ENCODE peak calls at places on chromosomes 6 and 20, in four cellular contexts. I is A549; S is GM12865; O is naive thymus-derived CD8-positive, alpha-beta T cell. B is an unnamed sample.

GRCh38 chr6:89616531-89616930 is 22.0 kb downstream of the LYRM2 start:
- DNase-seq in S (no peak), O (no peak), I (no peak), B (no peak)

GRCh38 chr20:36847009-36847709 is 28.8 kb upstream of the TLDC2 start:
- DNase-seq in I (no peak), O (no peak), S (no peak), B (no peak)

GRCh38 chr6:52513464-52513863 is 63.4 kb downstream of the TRAM2 start:
- DNase-seq in O (no peak), S (no peak), I (no peak), B (no peak)

GRCh38 chr20:38032585-38033329 is 499 bp downstream of the TTI1 start:
- DNase-seq in I (no peak), S (peak; percentile 70), O (no peak), B (peak; percentile 47)

GRCh38 chr20:37376791-37377190 is 30.9 kb downstream of the SRC start:
- DNase-seq in S (no peak), I (no peak), O (no peak), B (no peak)

GRCh38 chr6:51450248-51450957 is 631.7 kb downstream of the TFAP2B start:
- DNase-seq in I (no peak), O (no peak), S (no peak), B (no peak)

GRCh38 chr20:63126876-63127699 is 88.8 kb downstream of the YTHDF1 start:
- DNase-seq in I (no peak), O (no peak), S (no peak), B (no peak)

GRCh38 chr6:25706314-25707014 is 48.1 kb upstream of the SLC17A4 start:
- DNase-seq in I (no peak), O (no peak), S (no peak), B (no peak)

GRCh38 chr20:3646067-3646440 is 17.1 kb downstream of the GFRA4 start:
- DNase-seq in O (no peak), S (no peak), I (no peak), B (no peak)

GRCh38 chr20:10653593-10654288 is 20.1 kb downstream of the JAG1 start:
- DNase-seq in S (peak; percentile 31), O (no peak), I (no peak), B (no peak)

GRCh38 chr20:39044501-39044900 is 82.4 kb downstream of the DHX35 start:
- DNase-seq in S (no peak), O (no peak), I (no peak), B (no peak)

GRCh38 chr6:137094411-137095008 is 49.7 kb upstream of the IL20RA start:
- DNase-seq in O (peak; percentile 53), S (peak; percentile 88), I (peak; percentile 46), B (peak; percentile 5)

GRCh38 chr6:26501482-26501986 is 1.4 kb downstream of the BTN1A1 start:
- DNase-seq in O (peak; percentile 8), S (peak; percentile 42), I (no peak), B (peak; percentile 4)

GRCh38 chr6:43298565-43299337 is 691 bp downstream of the SLC22A7 start:
- DNase-seq in I (no peak), S (no peak), O (no peak), B (no peak)

GRCh38 chr6:83384751-83385150 is 46.1 kb downstream of the ME1 start:
- DNase-seq in I (no peak), S (no peak), O (no peak), B (no peak)

GRCh38 chr20:58131581-58132142 is 96.8 kb downstream of the ANKRD60 start:
- DNase-seq in S (no peak), O (no peak), I (no peak), B (no peak)

GRCh38 chr6:47967843-47968242 is 143.2 kb downstream of the PTCHD4 start:
- DNase-seq in S (peak; percentile 4), O (no peak), I (no peak), B (no peak)

GRCh38 chr20:3434232-3434631 is 26.8 kb upstream of the DNAAF9 start:
- DNase-seq in O (no peak), I (no peak), S (no peak), B (no peak)

GRCh38 chr6:148770408-148771211 is 23.8 kb downstream of the UST start:
- DNase-seq in S (peak; percentile 13), O (no peak), I (no peak), B (no peak)

GRCh38 chr6:54988576-54988975 is 142.0 kb downstream of the FAM83B start:
- DNase-seq in I (no peak), O (no peak), S (no peak), B (no peak)

GRCh38 chr6:20464041-20464440 is 62.4 kb downstream of the E2F3 start:
- DNase-seq in S (peak; percentile 32), I (no peak), O (no peak), B (no peak)

GRCh38 chr6:133899556-133899955 is 10.6 kb downstream of the TCF21 start:
- DNase-seq in O (no peak), I (no peak), S (no peak), B (no peak)

GRCh38 chr20:51462566-51463276 is 79.8 kb downstream of the NFATC2 start:
- DNase-seq in I (no peak), S (no peak), O (no peak), B (no peak)

GRCh38 chr20:17343091-17343490 is 116.3 kb downstream of the PCSK2 start:
- DNase-seq in S (no peak), O (no peak), I (no peak), B (no peak)

GRCh38 chr20:22673467-22673866 is 89.1 kb upstream of the FOXA2 start:
- DNase-seq in I (no peak), S (no peak), O (no peak), B (no peak)

GRCh38 chr6:136037885-136038460 is 186.5 kb downstream of the PDE7B start:
- DNase-seq in O (no peak), I (no peak), S (no peak), B (no peak)

GRCh38 chr20:31934968-31935764 is 16.7 kb downstream of the PDRG1 start:
- DNase-seq in S (peak; percentile 11), I (no peak), O (no peak), B (no peak)

GRCh38 chr6:14596410-14596809 is 478.8 kb downstream of the CD83 start:
- DNase-seq in O (no peak), I (peak; percentile 5), S (no peak), B (no peak)

GRCh38 chr20:60921021-60921622 is 330.9 kb upstream of the CDH4 start:
- DNase-seq in I (peak; percentile 5), O (no peak), S (no peak), B (no peak)